ENCODE peak calls at places on chromosomes 2 and 18, in ten cellular contexts. J is astrocyte of the cerebellum, I is heart right ventricle, N is HCT116, D is HFF-Myc, U is esophagus muscularis mucosa, H is sigmoid colon, X is OCI-LY7, Z is tibial artery, G is heart left ventricle. C is an unnamed sample.

GRCh38 chr2:15748736-15749323 is 157.2 kb downstream of the DDX1 start:
- DNase-seq in J (no peak), I (no peak), N (peak), D (no peak), U (no peak), H (no peak), X (peak), Z (no peak), G (no peak), C (no peak)

GRCh38 chr2:159064446-159065301 is 96.2 kb downstream of the TANC1 start:
- DNase-seq in J (no peak), I (no peak), N (no peak), D (no peak), U (no peak), H (no peak), X (no peak), Z (no peak), G (no peak), C (peak)

GRCh38 chr2:126698376-126698775 is 42.4 kb downstream of the GYPC start:
- DNase-seq in J (no peak), I (no peak), N (no peak), D (no peak), U (no peak), H (no peak), X (no peak), Z (no peak), G (no peak), C (no peak)

GRCh38 chr18:74310411-74310810 is 5.2 kb upstream of the C18orf63 start:
- DNase-seq in J (no peak), I (no peak), N (no peak), D (no peak), U (no peak), H (no peak), X (peak), Z (no peak), G (no peak), C (no peak)

GRCh38 chr2:226079677-226080076 is 680.2 kb downstream of the NYAP2 start:
- DNase-seq in J (peak), I (no peak), N (peak), D (peak), U (no peak), H (no peak), X (no peak), Z (no peak), G (no peak), C (no peak)

GRCh38 chr2:176202491-176202890 is 14.0 kb downstream of the HOXD1 start:
- DNase-seq in J (no peak), I (no peak), N (no peak), D (no peak), U (no peak), H (no peak), X (no peak), Z (no peak), G (no peak), C (no peak)

GRCh38 chr2:38889575-38889974 is at the start of gene ARHGEF33:
- DNase-seq in J (no peak), I (no peak), N (no peak), D (no peak), U (no peak), H (no peak), X (no peak), Z (no peak), G (no peak), C (no peak)

GRCh38 chr2:157592374-157592773 is 36.3 kb downstream of the ACVR1C start:
- DNase-seq in J (no peak), I (no peak), N (no peak), D (no peak), U (no peak), H (no peak), X (no peak), Z (no peak), G (no peak), C (no peak)

GRCh38 chr2:96353032-96353561 is 17.5 kb downstream of the NCAPH start:
- DNase-seq in J (peak), I (peak), N (no peak), D (no peak), U (no peak), H (no peak), X (no peak), Z (peak), G (peak), C (no peak)

GRCh38 chr2:86046985-86047384 is 58.7 kb downstream of the POLR1A start:
- DNase-seq in J (no peak), I (no peak), N (no peak), D (no peak), U (no peak), H (peak), X (no peak), Z (peak), G (no peak), C (peak)

GRCh38 chr2:24026233-24026632 is 16.3 kb downstream of the MFSD2B start:
- DNase-seq in J (no peak), I (no peak), N (no peak), D (no peak), U (no peak), H (no peak), X (no peak), Z (no peak), G (no peak), C (no peak)
- H3K4me3 ChIP-seq in J (no peak), I (no peak), N (no peak), D (no peak), U (no peak), H (no peak), X (no peak), Z (no peak), G (no peak), C (no peak)

GRCh38 chr2:191488135-191488534 is 189.8 kb upstream of the NABP1 start:
- DNase-seq in J (no peak), I (no peak), N (no peak), D (no peak), U (no peak), H (no peak), X (no peak), Z (no peak), G (no peak), C (no peak)

GRCh38 chr2:191481305-191482075 is 196.4 kb upstream of the NABP1 start:
- DNase-seq in J (no peak), I (no peak), N (no peak), D (no peak), U (no peak), H (no peak), X (no peak), Z (no peak), G (no peak), C (no peak)

DNA sequence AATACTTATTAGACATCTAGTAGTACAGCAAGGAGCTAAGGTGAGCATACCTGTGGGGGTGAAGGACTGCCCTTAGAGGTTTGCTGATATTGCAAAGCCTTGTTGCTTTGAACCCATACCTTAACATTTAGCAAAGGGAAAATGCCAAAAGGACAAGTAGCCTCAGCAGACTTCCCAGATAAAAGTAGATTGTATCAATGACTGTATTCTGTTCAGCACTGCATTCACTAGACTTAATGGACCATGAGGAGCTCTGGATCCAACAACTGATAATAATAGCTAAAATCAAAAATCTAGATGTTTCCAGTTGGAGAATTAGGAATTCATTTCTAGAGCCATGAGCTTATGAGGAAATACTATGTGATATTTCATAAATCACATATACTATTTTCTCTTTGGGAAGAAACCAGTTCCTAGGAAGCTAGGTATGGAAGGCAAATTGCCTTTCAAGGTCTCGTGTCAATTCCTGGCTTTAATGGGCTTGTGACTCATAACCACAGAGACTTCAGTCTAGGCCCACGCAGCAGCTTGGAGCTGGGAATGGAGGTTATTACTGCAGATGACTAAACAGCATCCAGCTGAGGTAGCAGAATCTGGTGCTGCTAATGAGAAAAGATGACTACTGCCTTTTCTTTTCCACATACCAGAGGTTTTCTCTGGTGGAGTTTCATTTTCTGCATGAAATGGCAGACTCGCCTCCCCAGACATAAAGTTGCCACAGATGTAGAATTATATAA is 191.2 kb upstream of the NABP1 start:
- DNase-seq in J (peak), I (no peak), N (peak), D (peak), U (no peak), H (no peak), X (no peak), Z (no peak), G (peak), C (no peak)
- TF ChIP-seq CTCF in J (no peak), I (no peak), N (no peak), D (no peak), U (no peak), H (no peak), X (no peak), Z (no peak), G (no peak), C (no peak)

GRCh38 chr2:201074996-201075395 is 3.2 kb downstream of the NDUFB3 start:
- DNase-seq in J (no peak), I (no peak), N (no peak), D (no peak), U (no peak), H (no peak), X (no peak), Z (no peak), G (no peak), C (no peak)

GRCh38 chr2:201072201-201072530 is 365 bp downstream of the NDUFB3 start:
- DNase-seq in J (no peak), I (no peak), N (no peak), D (no peak), U (no peak), H (no peak), X (no peak), Z (no peak), G (no peak), C (no peak)

GRCh38 chr2:201071305-201072200 is at the start of the genes HYCC2 and NDUFB3:
- DNase-seq in J (peak), I (peak), N (peak), D (peak), U (peak), H (peak), X (peak), Z (peak), G (peak), C (peak)

GRCh38 chr2:201070966-201071304 is 536 bp downstream of the HYCC2 start:
- DNase-seq in J (no peak), I (no peak), N (no peak), D (no peak), U (no peak), H (no peak), X (peak), Z (no peak), G (no peak), C (no peak)

GRCh38 chr2:201073071-201073470 is 1.3 kb downstream of the NDUFB3 start:
- DNase-seq in J (no peak), I (no peak), N (no peak), D (no peak), U (no peak), H (no peak), X (no peak), Z (no peak), G (no peak), C (no peak)
- H3K4me3 ChIP-seq in J (no peak), I (no peak), N (peak), D (peak), U (no peak), H (no peak), X (peak), Z (peak), G (peak), C (peak)

GRCh38 chr2:227325056-227325823 is at the start of gene MFF:
- DNase-seq in J (peak), I (peak), N (peak), D (peak), U (peak), H (peak), X (peak), Z (peak), G (peak), C (peak)
- TF ChIP-seq CTCF in J (peak), I (peak), N (no peak), D (no peak), U (peak), H (no peak), X (peak), Z (no peak), G (no peak), C (peak)